ENCODE peak calls at places on chromosome 13, in five cellular contexts. Q, E, I, U and C are unnamed samples. For H3K27me3, the result is how much of the 10 kb centered on the place peaks cover.

GRCh38 chr13:98839826-98840769 is 87.6 kb upstream of the SLC15A1 start:
- DNase-seq in U (peak), I (peak), E (peak), Q (no peak), C (peak)

GRCh38 chr13:49374585-49375290 is 69.1 kb downstream of the CAB39L start:
- DNase-seq in Q (no peak), E (no peak), I (no peak), U (peak), C (no peak)

GRCh38 chr13:42275506-42275905 is 3.6 kb downstream of the AKAP11 start:
- DNase-seq in E (no peak), Q (no peak), U (no peak), I (no peak), C (no peak)

GRCh38 chr13:52599853-52600603 is 42.2 kb upstream of the HNRNPA1L2 start:
- DNase-seq in U (no peak), E (peak), I (no peak), Q (no peak), C (peak)

GRCh38 chr13:31951215-31951678 is 80.3 kb upstream of the FRY start:
- DNase-seq in Q (peak), E (no peak), U (no peak), I (no peak), C (no peak)

GRCh38 chr13:78022164-78022877 is 103.7 kb upstream of the EDNRB start:
- DNase-seq in E (no peak), Q (peak), I (no peak), U (no peak), C (no peak)

GRCh38 chr13:97133955-97134354 is 88.2 kb upstream of the MBNL2 start:
- DNase-seq in Q (no peak), U (no peak), I (peak), E (no peak), C (no peak)

GRCh38 chr13:60244381-60244780 is 80.7 kb upstream of the DIAPH3 start:
- DNase-seq in Q (no peak), E (no peak), I (no peak), U (no peak), C (no peak)

GRCh38 chr13:80862466-80862865 is 521.5 kb upstream of the SPRY2 start:
- DNase-seq in E (no peak), U (no peak), Q (no peak), I (no peak), C (no peak)

GRCh38 chr13:45167611-45168554 is 33.0 kb downstream of the KCTD4 start:
- DNase-seq in Q (no peak), U (no peak), E (no peak), I (no peak), C (no peak)

GRCh38 chr13:72004975-72005374 is 138.0 kb upstream of the DACH1 start:
- DNase-seq in E (no peak), I (no peak), Q (no peak), U (no peak), C (no peak)

GRCh38 chr13:79405501-79405830 is 589 bp downstream of the RBM26 start:
- DNase-seq in Q (no peak), I (no peak), E (no peak), U (no peak), C (no peak)

GRCh38 chr13:66977156-66977555 is 253.0 kb downstream of the PCDH9 start:
- DNase-seq in Q (no peak), U (no peak), E (no peak), I (no peak), C (no peak)

GRCh38 chr13:110330491-110331001 is 23.5 kb downstream of the COL4A2 start:
- DNase-seq in E (no peak), Q (no peak), U (no peak), I (no peak), C (no peak)

GRCh38 chr13:68749801-68750200 is 1357.8 kb upstream of the ATXN8OS start:
- DNase-seq in I (no peak), Q (no peak), U (no peak), E (no peak), C (no peak)

GRCh38 chr13:109840201-109840892 is 54.0 kb upstream of the IRS2 start:
- DNase-seq in Q (no peak), I (no peak), E (no peak), U (no peak), C (no peak)

GRCh38 chr13:77620138-77620537 is 77.3 kb upstream of the SLAIN1 start:
- DNase-seq in I (no peak), Q (no peak), E (no peak), U (no peak), C (no peak)

GRCh38 chr13:110345701-110346100 is 38.6 kb downstream of the COL4A2 start:
- DNase-seq in E (no peak), U (no peak), Q (no peak), I (no peak), C (no peak)

GRCh38 chr13:30792257-30793000 is 57.1 kb downstream of the ALOX5AP start:
- DNase-seq in U (no peak), Q (no peak), I (peak), E (peak), C (no peak)

GRCh38 chr13:36207672-36208071 is 6.7 kb downstream of the SOHLH2 start:
- DNase-seq in Q (no peak), E (no peak), I (no peak), U (no peak), C (no peak)

GRCh38 chr13:108463365-108463764 is 166.0 kb upstream of the MYO16 start:
- DNase-seq in U (no peak), E (no peak), Q (peak), I (no peak), C (no peak)

GRCh38 chr13:32941368-32941767 is 74.9 kb upstream of the KL start:
- DNase-seq in I (no peak), Q (no peak), E (no peak), U (no peak), C (no peak)

GRCh38 chr13:113595131-113595530 is 10.6 kb downstream of the TFDP1 start:
- DNase-seq in E (no peak), Q (no peak), U (no peak), I (no peak), C (no peak)

GRCh38 chr13:113666324-113666660 is 727 bp upstream of the GRK1 start:
- DNase-seq in I (no peak), U (no peak), Q (no peak), E (no peak), C (no peak)

GRCh38 chr13:28636078-28636477 is 22.9 kb upstream of the POMP start:
- DNase-seq in E (no peak), Q (no peak), U (no peak), I (no peak), C (no peak)

GRCh38 chr13:59478908-59479307 is 684.8 kb downstream of the DIAPH3 start:
- DNase-seq in I (no peak), Q (no peak), E (no peak), U (no peak), C (no peak)

GRCh38 chr13:27035892-27036235 is 135.7 kb downstream of the USP12 start:
- DNase-seq in I (no peak), Q (no peak), U (no peak), E (no peak), C (no peak)

GRCh38 chr13:97495678-97496077 is 61.7 kb downstream of the RAP2A start:
- DNase-seq in E (no peak), U (no peak), I (peak), Q (no peak), C (no peak)

GRCh38 chr13:110113284-110113764 is 193.6 kb downstream of the COL4A1 start:
- DNase-seq in Q (no peak), U (no peak), E (no peak), I (no peak), C (no peak)

GRCh38 chr13:66984241-66984640 is 245.9 kb downstream of the PCDH9 start:
- DNase-seq in U (no peak), Q (no peak), I (no peak), E (no peak), C (no peak)

GRCh38 chr13:86633346-86633745 is 834.1 kb upstream of the SLITRK6 start:
- DNase-seq in Q (no peak), E (no peak), U (no peak), I (no peak), C (no peak)

GRCh38 chr13:95192998-95193397 is 108.3 kb downstream of the ABCC4 start:
- DNase-seq in E (no peak), U (no peak), Q (no peak), I (no peak), C (no peak)

GRCh38 chr13:113535381-113535781 is 44.9 kb upstream of the DCUN1D2 start:
- DNase-seq in U (no peak), E (no peak), I (no peak), Q (no peak), C (no peak)

GRCh38 chr13:24286624-24287023 is 22.8 kb upstream of the C1QTNF9 start:
- DNase-seq in U (no peak), E (no peak), Q (no peak), I (no peak), C (no peak)
- TF ChIP-seq CHD2 in U (no peak), E (no peak), Q (no peak), I (no peak), C (no peak)

DNA sequence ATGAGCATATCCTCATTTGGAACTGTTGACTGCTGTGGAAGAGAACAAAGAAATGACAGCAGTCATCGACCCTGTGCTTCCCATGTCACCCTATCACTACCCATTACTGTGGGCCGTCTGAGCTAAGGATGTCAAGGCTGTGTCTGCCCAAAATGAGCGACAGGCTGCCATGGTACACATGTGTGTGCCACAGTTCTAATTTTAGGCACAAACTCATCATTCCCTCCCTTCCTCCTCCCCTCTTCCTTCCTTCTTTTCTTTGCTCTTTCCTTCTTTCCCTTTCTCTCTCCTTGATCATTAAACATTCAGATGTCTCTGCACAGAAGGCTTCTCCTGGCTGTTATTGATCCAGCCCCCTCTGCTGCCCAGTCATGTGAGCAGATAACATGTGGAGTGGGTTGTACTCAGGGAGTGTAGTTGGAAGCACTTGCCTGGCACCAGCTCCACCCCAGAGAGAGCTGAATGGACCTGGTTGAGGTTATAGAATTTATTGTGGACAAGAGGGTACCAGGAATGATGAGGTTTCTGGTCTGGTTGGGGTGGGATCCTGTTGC is 6.3 kb downstream of the FGF9 start:
- DNase-seq in I (no peak), U (no peak), Q (no peak), E (no peak), C (no peak)
- H3K27me3 ChIP-seq in I (under half), U (under half), Q (under half), E (half or more), C (under half)

DNA sequence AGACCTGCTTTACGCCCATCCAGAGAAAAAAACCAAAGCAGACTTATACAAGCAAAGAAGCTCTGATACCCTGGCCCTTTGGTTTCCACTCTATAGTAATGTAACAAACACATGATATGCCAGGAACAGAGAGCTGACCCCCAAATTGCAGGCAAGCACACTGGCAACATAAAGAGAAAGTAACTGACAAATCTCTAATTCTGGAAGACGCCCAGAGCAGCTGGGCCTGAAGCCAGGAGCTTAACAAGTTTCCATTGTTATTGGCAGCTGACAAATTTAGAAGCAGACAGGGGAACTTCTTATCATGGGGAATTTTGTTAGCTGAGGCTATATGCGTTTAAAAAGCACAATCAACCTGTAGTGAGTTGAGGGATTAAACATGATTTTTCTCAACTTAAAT is 158.0 kb downstream of the DLEU7 start:
- DNase-seq in U (no peak), E (no peak), I (no peak), Q (no peak), C (no peak)
- TF ChIP-seq CHD2 in U (no peak), E (no peak), I (no peak), Q (no peak), C (no peak)

DNA sequence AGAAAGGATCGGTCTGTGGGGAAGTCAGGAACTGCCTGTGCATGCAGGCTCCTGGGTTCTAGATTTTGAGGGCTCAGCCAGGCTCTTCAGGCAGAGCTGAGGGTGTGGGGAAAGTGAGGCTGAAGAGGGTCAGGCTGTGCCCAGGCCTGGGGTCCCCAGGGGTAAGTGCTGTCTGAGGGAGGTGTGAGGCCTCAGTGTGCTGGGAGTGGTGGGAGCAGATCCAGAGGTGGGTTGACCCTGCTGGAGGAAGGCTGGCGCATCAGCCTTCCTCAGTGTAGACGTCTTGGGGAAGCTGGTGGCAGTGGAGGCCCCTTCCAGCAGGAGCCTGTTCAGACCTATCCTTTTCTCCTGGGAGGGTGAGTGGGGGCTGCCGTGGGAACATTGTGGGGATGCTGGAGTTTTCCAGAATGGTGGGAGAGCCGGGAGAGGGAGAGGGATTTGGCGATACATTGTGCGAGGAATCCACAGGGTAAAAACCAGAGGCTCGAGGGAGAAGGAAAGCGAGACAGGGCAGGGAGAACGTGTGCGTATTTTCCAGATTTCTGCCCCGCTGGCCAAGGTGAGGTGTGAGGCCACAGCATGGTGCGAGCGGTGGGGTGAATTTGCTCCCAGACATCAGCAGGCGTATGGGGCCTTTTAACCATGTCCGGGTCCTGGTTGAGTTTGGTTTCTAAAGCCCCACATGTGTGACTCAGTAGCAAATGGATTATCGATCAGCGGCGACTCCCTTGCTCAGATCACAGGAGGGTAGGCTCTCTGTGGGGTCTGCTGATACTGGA is 237.7 kb downstream of the TEX29 start:
- DNase-seq in E (no peak), Q (no peak), I (no peak), U (no peak), C (no peak)
- H3K27me3 ChIP-seq in E (under half), Q (under half), I (under half), U (under half), C (under half)